ENCODE peak calls at places on chromosomes 16 and 17, in seven cellular contexts. One of them, this sample, is unnamed.
A peak's percentile ranks its signal among the peaks of the same experiment; 100 is the strongest.

GRCh38 chr16:29148867-29149272 is 164.0 kb downstream of the LAT start:
- DNase-seq in esophagus squamous epithelium: no peak
- DNase-seq in thoracic aorta: no peak
- DNase-seq in upper lobe of left lung: peak; percentile 75
- DNase-seq in heart right ventricle: no peak
- DNase-seq in heart left ventricle: peak; percentile 63
- DNase-seq in spleen: peak; percentile 94
- DNase-seq in this sample: no peak

GRCh38 chr16:87877942-87878507 is 8.7 kb upstream of the SLC7A5 start:
- DNase-seq in esophagus squamous epithelium: no peak
- DNase-seq in thoracic aorta: no peak
- DNase-seq in upper lobe of left lung: no peak
- DNase-seq in heart right ventricle: no peak
- DNase-seq in heart left ventricle: no peak
- DNase-seq in spleen: no peak
- DNase-seq in this sample: no peak

GRCh38 chr17:63835167-63835720 is 7.2 kb downstream of the SMARCD2 start:
- DNase-seq in esophagus squamous epithelium: no peak
- DNase-seq in thoracic aorta: no peak
- DNase-seq in upper lobe of left lung: no peak
- DNase-seq in heart right ventricle: no peak
- DNase-seq in heart left ventricle: no peak
- DNase-seq in spleen: peak; percentile 47
- DNase-seq in this sample: no peak

GRCh38 chr17:81515530-81516041 is 3.0 kb upstream of the ACTG1 start:
- DNase-seq in esophagus squamous epithelium: no peak
- DNase-seq in thoracic aorta: no peak
- DNase-seq in upper lobe of left lung: no peak
- DNase-seq in heart right ventricle: no peak
- DNase-seq in heart left ventricle: peak; percentile 45
- DNase-seq in spleen: peak; percentile 90
- DNase-seq in this sample: peak; percentile 72

GRCh38 chr17:32693135-32693897 is 183.6 kb downstream of the MYO1D start:
- DNase-seq in esophagus squamous epithelium: no peak
- DNase-seq in thoracic aorta: no peak
- DNase-seq in upper lobe of left lung: no peak
- DNase-seq in heart right ventricle: no peak
- DNase-seq in heart left ventricle: no peak
- DNase-seq in spleen: no peak
- DNase-seq in this sample: no peak

GRCh38 chr16:9159839-9160550 is 68.6 kb downstream of the HAPSTR1 start:
- DNase-seq in esophagus squamous epithelium: no peak
- DNase-seq in thoracic aorta: no peak
- DNase-seq in upper lobe of left lung: peak; percentile 50
- DNase-seq in heart right ventricle: peak; percentile 12
- DNase-seq in heart left ventricle: no peak
- DNase-seq in spleen: no peak
- DNase-seq in this sample: peak; percentile 78

GRCh38 chr17:45022655-45023339 is 28.6 kb downstream of the DCAKD start:
- DNase-seq in esophagus squamous epithelium: no peak
- DNase-seq in thoracic aorta: no peak
- DNase-seq in upper lobe of left lung: no peak
- DNase-seq in heart right ventricle: no peak
- DNase-seq in heart left ventricle: no peak
- DNase-seq in spleen: no peak
- DNase-seq in this sample: no peak

GRCh38 chr17:77861981-77862645 is 96.4 kb upstream of the TNRC6C start:
- DNase-seq in esophagus squamous epithelium: no peak
- DNase-seq in thoracic aorta: no peak
- DNase-seq in upper lobe of left lung: no peak
- DNase-seq in heart right ventricle: no peak
- DNase-seq in heart left ventricle: no peak
- DNase-seq in spleen: peak; percentile 64
- DNase-seq in this sample: peak; percentile 60

GRCh38 chr17:56930739-56931337 is 17.0 kb upstream of the TRIM25 start:
- DNase-seq in esophagus squamous epithelium: no peak
- DNase-seq in thoracic aorta: no peak
- DNase-seq in upper lobe of left lung: no peak
- DNase-seq in heart right ventricle: no peak
- DNase-seq in heart left ventricle: no peak
- DNase-seq in spleen: no peak
- DNase-seq in this sample: no peak

GRCh38 chr17:82737981-82738877 is 2.8 kb downstream of the FN3K start:
- DNase-seq in esophagus squamous epithelium: no peak
- DNase-seq in thoracic aorta: no peak
- DNase-seq in upper lobe of left lung: peak; percentile 79
- DNase-seq in heart right ventricle: peak; percentile 85
- DNase-seq in heart left ventricle: peak; percentile 93
- DNase-seq in spleen: no peak
- DNase-seq in this sample: peak; percentile 81

GRCh38 chr16:49452108-49452507 is 78.5 kb downstream of the C16orf78 start:
- DNase-seq in esophagus squamous epithelium: no peak
- DNase-seq in thoracic aorta: no peak
- DNase-seq in upper lobe of left lung: no peak
- DNase-seq in heart right ventricle: peak; percentile 19
- DNase-seq in heart left ventricle: no peak
- DNase-seq in spleen: peak; percentile 38
- DNase-seq in this sample: peak; percentile 15

GRCh38 chr17:59698143-59698542 is 9.1 kb downstream of the PTRH2 start:
- DNase-seq in esophagus squamous epithelium: no peak
- DNase-seq in thoracic aorta: no peak
- DNase-seq in upper lobe of left lung: no peak
- DNase-seq in heart right ventricle: no peak
- DNase-seq in heart left ventricle: no peak
- DNase-seq in spleen: no peak
- DNase-seq in this sample: no peak

GRCh38 chr17:70810609-70811008 is 641.3 kb downstream of the KCNJ2 start:
- DNase-seq in esophagus squamous epithelium: no peak
- DNase-seq in thoracic aorta: no peak
- DNase-seq in upper lobe of left lung: no peak
- DNase-seq in heart right ventricle: no peak
- DNase-seq in heart left ventricle: no peak
- DNase-seq in spleen: no peak
- DNase-seq in this sample: no peak

GRCh38 chr17:47224971-47225370 is 15.8 kb downstream of the MYL4 start:
- DNase-seq in esophagus squamous epithelium: no peak
- DNase-seq in thoracic aorta: no peak
- DNase-seq in upper lobe of left lung: no peak
- DNase-seq in heart right ventricle: no peak
- DNase-seq in heart left ventricle: no peak
- DNase-seq in spleen: no peak
- DNase-seq in this sample: no peak

GRCh38 chr17:9124554-9124935 is 103.2 kb downstream of the NTN1 start:
- DNase-seq in esophagus squamous epithelium: no peak
- DNase-seq in thoracic aorta: no peak
- DNase-seq in upper lobe of left lung: no peak
- DNase-seq in heart right ventricle: no peak
- DNase-seq in heart left ventricle: no peak
- DNase-seq in spleen: no peak
- DNase-seq in this sample: peak; percentile 11

GRCh38 chr17:27533068-27533397 is 76.8 kb downstream of the KSR1 start:
- DNase-seq in esophagus squamous epithelium: no peak
- DNase-seq in thoracic aorta: no peak
- DNase-seq in upper lobe of left lung: peak; percentile 51
- DNase-seq in heart right ventricle: no peak
- DNase-seq in heart left ventricle: no peak
- DNase-seq in spleen: no peak
- DNase-seq in this sample: no peak

GRCh38 chr17:2701996-2702741 is 9.4 kb downstream of the CLUH start:
- DNase-seq in esophagus squamous epithelium: no peak
- DNase-seq in thoracic aorta: no peak
- DNase-seq in upper lobe of left lung: no peak
- DNase-seq in heart right ventricle: no peak
- DNase-seq in heart left ventricle: peak; percentile 24
- DNase-seq in spleen: peak; percentile 64
- DNase-seq in this sample: peak; percentile 41

GRCh38 chr16:2299915-2300192 is 31.9 kb upstream of the RNPS1 start:
- DNase-seq in esophagus squamous epithelium: no peak
- DNase-seq in thoracic aorta: no peak
- DNase-seq in upper lobe of left lung: no peak
- DNase-seq in heart right ventricle: no peak
- DNase-seq in heart left ventricle: no peak
- DNase-seq in spleen: no peak
- DNase-seq in this sample: no peak

GRCh38 chr17:18270851-18271170 is 10.3 kb downstream of the MIEF2 start:
- DNase-seq in esophagus squamous epithelium: no peak
- DNase-seq in thoracic aorta: no peak
- DNase-seq in upper lobe of left lung: no peak
- DNase-seq in heart right ventricle: no peak
- DNase-seq in heart left ventricle: no peak
- DNase-seq in spleen: no peak
- DNase-seq in this sample: no peak

GRCh38 chr16:67397451-67397801 is 4.1 kb upstream of the TPPP3 start:
- DNase-seq in esophagus squamous epithelium: no peak
- DNase-seq in thoracic aorta: no peak
- DNase-seq in upper lobe of left lung: no peak
- DNase-seq in heart right ventricle: peak; percentile 88
- DNase-seq in heart left ventricle: peak; percentile 88
- DNase-seq in spleen: peak; percentile 47
- DNase-seq in this sample: no peak

GRCh38 chr16:28189237-28189636 is 22.5 kb downstream of the XPO6 start:
- DNase-seq in esophagus squamous epithelium: no peak
- DNase-seq in thoracic aorta: no peak
- DNase-seq in upper lobe of left lung: peak; percentile 68
- DNase-seq in heart right ventricle: no peak
- DNase-seq in heart left ventricle: peak; percentile 38
- DNase-seq in spleen: no peak
- DNase-seq in this sample: no peak

GRCh38 chr17:15083225-15083624 is 181.9 kb downstream of the PMP22 start:
- DNase-seq in esophagus squamous epithelium: no peak
- DNase-seq in thoracic aorta: no peak
- DNase-seq in upper lobe of left lung: no peak
- DNase-seq in heart right ventricle: no peak
- DNase-seq in heart left ventricle: no peak
- DNase-seq in spleen: no peak
- DNase-seq in this sample: no peak

GRCh38 chr17:42321555-42321954 is 33.3 kb downstream of the STAT5A start:
- DNase-seq in esophagus squamous epithelium: no peak
- DNase-seq in thoracic aorta: no peak
- DNase-seq in upper lobe of left lung: no peak
- DNase-seq in heart right ventricle: no peak
- DNase-seq in heart left ventricle: no peak
- DNase-seq in spleen: no peak
- DNase-seq in this sample: no peak

GRCh38 chr16:53530046-53530445 is 27.0 kb upstream of the AKTIP start:
- DNase-seq in esophagus squamous epithelium: no peak
- DNase-seq in thoracic aorta: no peak
- DNase-seq in upper lobe of left lung: no peak
- DNase-seq in heart right ventricle: no peak
- DNase-seq in heart left ventricle: no peak
- DNase-seq in spleen: peak; percentile 58
- DNase-seq in this sample: no peak

DNA sequence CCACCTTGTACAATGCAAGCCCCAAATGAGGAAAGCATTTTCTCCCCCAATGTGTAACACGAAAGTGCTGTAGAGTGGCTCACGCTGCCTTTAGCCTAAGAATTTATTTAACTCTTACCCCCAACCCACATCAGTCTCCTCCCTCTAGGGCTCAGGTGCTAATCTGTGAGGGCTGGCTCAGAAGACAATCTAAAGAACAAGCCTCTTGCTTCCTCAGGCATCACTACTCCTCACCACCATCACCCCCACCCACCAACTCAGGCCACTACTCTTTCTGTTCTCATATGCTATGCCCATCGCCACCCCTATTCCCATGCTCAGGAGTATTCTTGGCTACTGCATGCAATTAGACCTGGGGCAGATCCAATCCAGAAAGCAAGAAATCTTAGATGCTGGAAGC is 3.9 kb upstream of the CCL2 start:
- DNase-seq in esophagus squamous epithelium: no peak
- DNase-seq in thoracic aorta: no peak
- DNase-seq in upper lobe of left lung: no peak
- DNase-seq in heart right ventricle: no peak
- DNase-seq in heart left ventricle: no peak
- DNase-seq in spleen: no peak
- DNase-seq in this sample: no peak
- H3K4me1 ChIP-seq in esophagus squamous epithelium: peaks cover 88% of the 10 kb centered on the region
- H3K4me1 ChIP-seq in thoracic aorta: peaks cover 94% of the 10 kb centered on the region
- H3K4me1 ChIP-seq in upper lobe of left lung: peaks cover 84% of the 10 kb centered on the region
- H3K4me1 ChIP-seq in heart right ventricle: peaks cover 23% of the 10 kb centered on the region
- H3K4me1 ChIP-seq in heart left ventricle: peaks cover 76% of the 10 kb centered on the region
- H3K4me1 ChIP-seq in spleen: peaks cover 29% of the 10 kb centered on the region
- H3K4me1 ChIP-seq in this sample: peaks cover 75% of the 10 kb centered on the region

GRCh38 chr16:13780841-13781553 is 139.0 kb upstream of the ERCC4 start:
- DNase-seq in esophagus squamous epithelium: no peak
- DNase-seq in thoracic aorta: no peak
- DNase-seq in upper lobe of left lung: no peak
- DNase-seq in heart right ventricle: no peak
- DNase-seq in heart left ventricle: no peak
- DNase-seq in spleen: no peak
- DNase-seq in this sample: no peak
- H3K27ac ChIP-seq in esophagus squamous epithelium: no peak overlapping the region
- H3K27ac ChIP-seq in thoracic aorta: no peak overlapping the region
- H3K27ac ChIP-seq in upper lobe of left lung: no peak overlapping the region
- H3K27ac ChIP-seq in heart right ventricle: no peak overlapping the region
- H3K27ac ChIP-seq in heart left ventricle: no peak overlapping the region
- H3K27ac ChIP-seq in spleen: no peak overlapping the region
- H3K27ac ChIP-seq in this sample: no peak overlapping the region

GRCh38 chr16:89537549-89537925 is 22.9 kb upstream of the RPL13 start:
- DNase-seq in esophagus squamous epithelium: no peak
- DNase-seq in thoracic aorta: no peak
- DNase-seq in upper lobe of left lung: no peak
- DNase-seq in heart right ventricle: no peak
- DNase-seq in heart left ventricle: no peak
- DNase-seq in spleen: no peak
- DNase-seq in this sample: no peak
- H3K4me1 ChIP-seq in esophagus squamous epithelium: peaks cover 18% of the 10 kb centered on the region
- H3K4me1 ChIP-seq in thoracic aorta: no peaks in the 10 kb centered on the region
- H3K4me1 ChIP-seq in upper lobe of left lung: peaks cover 21% of the 10 kb centered on the region
- H3K4me1 ChIP-seq in heart right ventricle: peaks cover 7% of the 10 kb centered on the region
- H3K4me1 ChIP-seq in heart left ventricle: peaks cover 7% of the 10 kb centered on the region
- H3K4me1 ChIP-seq in spleen: peaks cover 18% of the 10 kb centered on the region
- H3K4me1 ChIP-seq in this sample: peaks cover 13% of the 10 kb centered on the region

DNA sequence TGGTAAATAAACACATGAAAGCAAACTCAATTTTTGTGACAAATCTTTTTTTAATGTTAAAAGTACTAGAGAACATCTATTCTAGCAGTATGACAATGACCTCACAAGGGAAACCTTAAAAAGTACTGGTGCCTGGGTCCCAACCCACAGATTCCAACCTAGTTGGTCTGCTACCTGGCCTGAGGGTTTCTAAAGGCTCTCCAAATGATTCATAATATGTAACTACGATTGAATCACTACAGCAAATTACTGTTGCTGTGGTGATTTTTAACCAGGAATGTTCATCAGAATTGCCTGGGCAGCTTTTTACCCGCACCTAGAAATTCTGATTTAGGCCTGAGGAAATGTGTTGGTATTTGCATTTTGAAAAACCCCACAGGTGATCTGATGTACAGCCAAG is 26.1 kb downstream of the CDR2 start:
- DNase-seq in esophagus squamous epithelium: no peak
- DNase-seq in thoracic aorta: no peak
- DNase-seq in upper lobe of left lung: no peak
- DNase-seq in heart right ventricle: no peak
- DNase-seq in heart left ventricle: no peak
- DNase-seq in spleen: no peak
- DNase-seq in this sample: no peak
- H3K27ac ChIP-seq in esophagus squamous epithelium: no peak overlapping the region
- H3K27ac ChIP-seq in thoracic aorta: no peak overlapping the region
- H3K27ac ChIP-seq in upper lobe of left lung: no peak overlapping the region
- H3K27ac ChIP-seq in heart right ventricle: no peak overlapping the region
- H3K27ac ChIP-seq in heart left ventricle: no peak overlapping the region
- H3K27ac ChIP-seq in spleen: no peak overlapping the region
- H3K27ac ChIP-seq in this sample: no peak overlapping the region

GRCh38 chr17:68035523-68036303 is at the start of gene KPNA2:
- DNase-seq in esophagus squamous epithelium: peak; percentile 80
- DNase-seq in thoracic aorta: peak; percentile 80
- DNase-seq in upper lobe of left lung: peak; percentile 91
- DNase-seq in heart right ventricle: peak; percentile 96
- DNase-seq in heart left ventricle: peak; percentile 96
- DNase-seq in spleen: peak; percentile 95
- DNase-seq in this sample: peak; percentile 94
- H3K4me1 ChIP-seq in esophagus squamous epithelium: peaks cover 28% of the 10 kb centered on the region
- H3K4me1 ChIP-seq in thoracic aorta: peaks cover 17% of the 10 kb centered on the region
- H3K4me1 ChIP-seq in upper lobe of left lung: peaks cover 11% of the 10 kb centered on the region
- H3K4me1 ChIP-seq in heart right ventricle: no peaks in the 10 kb centered on the region
- H3K4me1 ChIP-seq in heart left ventricle: peaks cover 14% of the 10 kb centered on the region
- H3K4me1 ChIP-seq in spleen: peaks cover 8% of the 10 kb centered on the region
- H3K4me1 ChIP-seq in this sample: peaks cover 8% of the 10 kb centered on the region